ENCODE peak calls at places on chromosomes 5 and 9, in six cellular contexts. G is fibroblast of pulmonary artery, J is neural progenitor cell, C is tibial artery, S is astrocyte of the cerebellum, V is B cell. A is an unnamed sample.

GRCh38 chr9:28951945-28952344 is 1378.7 kb upstream of the C9orf72 start:
- DNase-seq in S (no peak), C (no peak), G (peak), V (no peak), J (no peak), A (no peak)

GRCh38 chr5:132222649-132223038 is 5.0 kb downstream of the P4HA2 start:
- DNase-seq in G (no peak), V (peak), J (no peak), S (no peak), C (no peak), A (no peak)

GRCh38 chr5:127878174-127878750 is 175.1 kb downstream of the CCDC192 start:
- DNase-seq in C (no peak), G (peak), J (peak), V (no peak), S (no peak), A (no peak)

GRCh38 chr9:119349548-119349947 is 19.7 kb downstream of the BRINP1 start:
- DNase-seq in C (no peak), G (no peak), S (no peak), V (no peak), J (peak), A (no peak)

GRCh38 chr5:36691993-36692392 is 85.6 kb downstream of the SLC1A3 start:
- DNase-seq in C (no peak), S (no peak), G (no peak), V (no peak), J (peak), A (no peak)

GRCh38 chr9:129968690-129969485 is 74.1 kb downstream of the FNBP1 start:
- DNase-seq in S (peak), V (no peak), C (no peak), J (no peak), G (peak), A (peak)

GRCh38 chr9:110081395-110081794 is 126.6 kb downstream of the C9orf152 start:
- DNase-seq in S (peak), C (no peak), J (no peak), V (no peak), G (peak), A (no peak)

GRCh38 chr9:35406183-35406959 is 83.5 kb upstream of the RUSC2 start:
- DNase-seq in S (no peak), C (no peak), J (peak), G (no peak), V (peak), A (no peak)

GRCh38 chr5:11863920-11864319 is 40.3 kb downstream of the CTNND2 start:
- DNase-seq in S (no peak), C (no peak), V (no peak), G (no peak), J (no peak), A (no peak)

GRCh38 chr9:135369401-135369800 is 110.2 kb upstream of the PPP1R26 start:
- DNase-seq in G (no peak), V (no peak), J (no peak), C (no peak), S (no peak), A (no peak)

GRCh38 chr9:91676042-91676441 is 252.4 kb upstream of the NFIL3 start:
- DNase-seq in S (no peak), G (no peak), C (no peak), J (no peak), V (no peak), A (no peak)

GRCh38 chr5:132176987-132177386 is 50.7 kb downstream of the P4HA2 start:
- DNase-seq in V (peak), G (peak), S (no peak), C (no peak), J (no peak), A (no peak)

GRCh38 chr9:4792572-4793411 is at the start of gene RCL1:
- DNase-seq in V (peak), G (peak), C (peak), S (peak), J (peak), A (no peak)

GRCh38 chr5:8410618-8411017 is 541.7 kb downstream of the MTRR start:
- DNase-seq in G (no peak), C (no peak), J (no peak), S (no peak), V (no peak), A (no peak)

GRCh38 chr5:154179846-154180710 is 10.5 kb upstream of the GALNT10 start:
- DNase-seq in S (peak), G (peak), J (peak), V (peak), C (no peak), A (no peak)

GRCh38 chr9:89878687-89879086 is 273.9 kb downstream of the GADD45G start:
- DNase-seq in C (peak), S (no peak), J (no peak), V (no peak), G (no peak), A (no peak)

GRCh38 chr5:143588933-143589662 is 185.6 kb upstream of the NR3C1 start:
- DNase-seq in G (no peak), S (no peak), V (no peak), J (no peak), C (no peak), A (no peak)

GRCh38 chr9:32344551-32345182 is 39.8 kb upstream of the ACO1 start:
- DNase-seq in J (peak), V (no peak), G (peak), C (no peak), S (no peak), A (no peak)

GRCh38 chr5:35464757-35465156 is 152.9 kb upstream of the SPEF2 start:
- DNase-seq in G (no peak), V (no peak), J (no peak), C (no peak), S (no peak), A (no peak)

GRCh38 chr5:119021333-119021732 is 33.0 kb upstream of the DTWD2 start:
- DNase-seq in G (no peak), C (no peak), S (no peak), V (no peak), J (no peak), A (no peak)

GRCh38 chr5:119019431-119020348 is 31.3 kb upstream of the DTWD2 start:
- DNase-seq in V (peak), C (no peak), G (no peak), S (no peak), J (no peak), A (no peak)

GRCh38 chr5:119022773-119023172 is 34.4 kb upstream of the DTWD2 start:
- DNase-seq in V (no peak), G (no peak), S (no peak), J (no peak), C (no peak), A (no peak)

GRCh38 chr5:119017999-119018398 is 29.7 kb upstream of the DTWD2 start:
- DNase-seq in S (no peak), J (no peak), V (no peak), C (no peak), G (no peak), A (no peak)

GRCh38 chr5:119022017-119022745 is 33.8 kb upstream of the DTWD2 start:
- DNase-seq in C (no peak), V (peak), J (peak), S (peak), G (peak), A (no peak)
- TF ChIP-seq CTCF in C (peak), V (peak), J (peak), S (peak), G (peak), A (peak)

GRCh38 chr5:124064956-124065355 is 553.0 kb downstream of the CSNK1G3 start:
- DNase-seq in C (no peak), S (no peak), G (no peak), V (no peak), J (no peak), A (peak)

GRCh38 chr5:124061663-124062062 is 549.7 kb downstream of the CSNK1G3 start:
- DNase-seq in V (no peak), J (no peak), C (no peak), S (peak), G (peak), A (no peak)

GRCh38 chr5:124060413-124061095 is 548.6 kb downstream of the CSNK1G3 start:
- DNase-seq in C (no peak), S (no peak), J (no peak), V (no peak), G (no peak), A (no peak)

GRCh38 chr5:124060010-124060409 is 548.0 kb downstream of the CSNK1G3 start:
- DNase-seq in C (no peak), S (no peak), G (no peak), V (no peak), J (no peak), A (no peak)

DNA sequence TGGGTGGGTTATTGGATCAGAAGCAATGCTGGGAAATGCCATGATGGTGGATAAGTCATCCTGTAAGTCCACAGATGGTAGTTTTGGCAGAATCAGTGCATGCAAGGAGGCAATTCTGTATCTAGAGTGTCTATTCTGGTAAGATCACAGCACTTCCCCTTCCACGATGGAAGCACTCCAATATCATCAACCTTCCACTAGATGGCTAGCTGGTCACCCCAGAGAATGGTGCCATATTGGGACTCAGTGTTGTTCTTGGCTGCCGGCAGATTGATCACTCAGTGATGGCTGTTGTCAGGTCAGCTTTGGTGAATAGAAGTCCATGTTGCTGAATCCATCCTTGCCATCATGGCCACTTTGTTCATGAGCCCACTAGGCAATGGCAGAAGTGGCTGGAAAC is 553.5 kb downstream of the CSNK1G3 start:
- DNase-seq in V (no peak), S (no peak), J (no peak), C (no peak), G (no peak), A (no peak)
- TF ChIP-seq CTCF in V (no peak), S (no peak), J (no peak), C (no peak), G (no peak), A (no peak)

DNA sequence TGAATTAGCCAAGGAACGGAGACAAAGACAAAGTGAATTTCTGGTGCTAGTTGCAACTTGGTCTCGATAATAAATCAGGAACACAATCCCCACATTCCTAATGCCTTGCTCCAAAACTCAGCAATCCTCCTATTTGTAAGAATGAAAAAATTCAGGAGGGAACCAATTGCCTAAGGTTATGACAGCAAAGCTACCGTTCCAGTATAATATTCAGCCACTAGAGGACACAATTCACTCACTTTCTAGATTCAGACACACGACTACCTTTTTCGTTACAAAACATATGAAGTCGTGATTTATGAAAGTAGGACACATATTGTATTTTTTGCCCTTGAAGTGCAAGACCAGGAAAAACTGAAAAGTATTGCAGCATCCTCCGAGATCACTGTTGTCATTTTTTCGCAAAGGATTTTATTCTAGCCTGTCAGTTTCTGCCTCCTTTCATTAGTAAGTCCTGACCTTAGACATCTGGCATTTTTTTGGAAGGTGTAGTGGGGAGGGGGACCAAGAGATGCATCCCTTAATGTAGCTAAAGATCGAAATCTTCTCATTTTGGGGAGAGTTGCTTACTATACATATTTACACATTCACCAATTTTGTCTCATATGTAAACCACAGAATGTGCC is 133.1 kb downstream of the DOCK8 start:
- DNase-seq in V (no peak), G (peak), S (peak), J (peak), C (no peak), A (no peak)
- TF ChIP-seq CTCF in V (no peak), G (peak), S (peak), J (peak), C (peak), A (peak)

DNA sequence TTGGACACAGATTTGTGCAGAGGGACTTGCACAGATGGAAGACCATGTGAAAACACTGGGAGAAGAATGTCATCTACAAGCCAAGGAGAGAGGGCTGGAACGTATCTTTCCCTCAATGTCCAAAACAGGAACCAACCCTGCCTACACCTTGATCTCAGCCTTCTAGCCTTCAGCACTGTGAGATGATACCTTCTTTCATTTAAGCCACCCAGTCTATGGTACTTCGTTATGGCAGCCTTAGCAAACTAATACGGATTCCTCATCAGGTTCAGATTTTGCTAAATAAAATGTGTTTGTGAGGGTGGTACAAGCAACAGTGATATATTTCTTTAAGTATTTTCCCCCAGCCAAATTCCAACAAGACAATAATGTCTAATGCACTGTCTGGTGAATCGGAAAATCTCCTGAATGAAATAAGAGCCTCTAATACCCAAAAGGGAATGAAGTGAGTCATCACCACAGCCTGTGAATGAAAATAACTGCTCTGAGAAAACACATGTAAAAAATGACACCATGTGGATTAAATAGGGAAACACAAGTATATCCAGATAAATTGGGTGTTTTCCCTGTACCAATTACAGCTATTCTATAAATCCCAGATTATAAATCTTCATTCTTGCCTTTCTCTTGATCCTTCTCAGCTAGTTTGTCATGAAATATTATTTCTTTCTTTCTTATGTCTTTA is 182.8 kb upstream of the TARS1 start:
- DNase-seq in C (no peak), J (no peak), G (peak), S (peak), V (no peak), A (peak)
- TF ChIP-seq CTCF in C (no peak), J (no peak), G (no peak), S (no peak), V (no peak), A (no peak)

GRCh38 chr5:150625831-150626746 is 14.4 kb upstream of the SYNPO start:
- DNase-seq in S (no peak), J (no peak), C (peak), G (no peak), V (peak), A (no peak)

GRCh38 chr5:150625164-150625535 is 15.3 kb upstream of the SYNPO start:
- DNase-seq in S (no peak), C (peak), V (peak), G (no peak), J (no peak), A (no peak)

GRCh38 chr5:150623878-150624216 is 16.6 kb upstream of the SYNPO start:
- DNase-seq in V (no peak), S (no peak), G (no peak), J (no peak), C (no peak), A (no peak)

GRCh38 chr5:150623152-150623877 is 17.1 kb upstream of the SYNPO start:
- DNase-seq in V (peak), J (no peak), C (no peak), G (no peak), S (no peak), A (no peak)

DNA sequence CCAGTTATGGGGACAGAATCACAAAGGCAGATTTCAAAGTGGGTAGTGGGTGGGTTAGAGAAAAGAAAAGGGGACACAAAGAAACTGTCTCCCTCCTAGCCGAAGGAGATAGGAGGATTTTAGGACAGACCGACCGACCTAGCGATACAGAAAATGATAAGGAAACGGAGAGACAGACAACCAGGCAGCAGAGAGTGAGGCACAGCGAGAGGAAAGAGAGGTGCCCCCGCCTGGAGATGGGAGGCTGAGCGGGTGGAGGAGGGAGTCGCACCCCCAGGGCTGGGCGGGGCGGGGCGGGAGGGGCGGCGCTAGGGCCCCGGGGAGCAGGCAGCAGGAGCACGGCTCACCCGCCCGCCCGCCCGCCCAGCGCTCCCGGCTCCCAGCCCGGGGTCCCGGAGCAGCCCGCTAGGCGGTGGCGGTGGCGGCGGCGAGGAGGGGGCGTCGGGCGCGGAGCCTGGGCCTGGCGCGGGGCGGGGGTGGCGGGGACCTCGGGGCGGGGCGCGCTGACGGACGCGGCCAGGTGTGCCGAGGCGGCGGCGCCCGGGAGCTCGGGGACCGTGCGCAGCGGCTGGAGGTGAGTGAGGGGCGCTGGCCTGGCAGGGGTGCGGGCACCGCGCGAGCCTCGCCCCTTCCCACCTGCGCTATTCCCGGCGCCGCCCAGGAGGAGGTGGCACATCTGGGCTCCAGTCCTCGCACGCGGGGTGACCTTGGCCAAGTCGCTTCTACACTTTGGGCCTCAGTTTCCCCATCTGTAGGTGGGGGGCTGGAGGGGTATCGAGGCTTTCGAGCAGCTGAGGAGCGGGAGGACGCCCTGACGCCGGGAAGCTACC is 15.9 kb upstream of the SYNPO start:
- DNase-seq in G (no peak), C (peak), J (peak), V (peak), S (no peak), A (no peak)
- TF ChIP-seq CTCF in G (no peak), C (peak), J (no peak), V (no peak), S (no peak), A (no peak)

GRCh38 chr9:18393340-18394130 is 80.4 kb upstream of the ADAMTSL1 start:
- DNase-seq in S (peak), C (no peak), G (peak), V (no peak), J (no peak), A (peak)

GRCh38 chr9:18394847-18395355 is 79.1 kb upstream of the ADAMTSL1 start:
- DNase-seq in V (no peak), C (no peak), S (no peak), G (no peak), J (no peak), A (no peak)

GRCh38 chr9:18390393-18390792 is 83.6 kb upstream of the ADAMTSL1 start:
- DNase-seq in V (no peak), S (peak), J (peak), C (no peak), G (peak), A (no peak)

GRCh38 chr9:18397076-18397475 is 76.9 kb upstream of the ADAMTSL1 start:
- DNase-seq in J (no peak), S (no peak), V (no peak), C (no peak), G (no peak), A (no peak)

DNA sequence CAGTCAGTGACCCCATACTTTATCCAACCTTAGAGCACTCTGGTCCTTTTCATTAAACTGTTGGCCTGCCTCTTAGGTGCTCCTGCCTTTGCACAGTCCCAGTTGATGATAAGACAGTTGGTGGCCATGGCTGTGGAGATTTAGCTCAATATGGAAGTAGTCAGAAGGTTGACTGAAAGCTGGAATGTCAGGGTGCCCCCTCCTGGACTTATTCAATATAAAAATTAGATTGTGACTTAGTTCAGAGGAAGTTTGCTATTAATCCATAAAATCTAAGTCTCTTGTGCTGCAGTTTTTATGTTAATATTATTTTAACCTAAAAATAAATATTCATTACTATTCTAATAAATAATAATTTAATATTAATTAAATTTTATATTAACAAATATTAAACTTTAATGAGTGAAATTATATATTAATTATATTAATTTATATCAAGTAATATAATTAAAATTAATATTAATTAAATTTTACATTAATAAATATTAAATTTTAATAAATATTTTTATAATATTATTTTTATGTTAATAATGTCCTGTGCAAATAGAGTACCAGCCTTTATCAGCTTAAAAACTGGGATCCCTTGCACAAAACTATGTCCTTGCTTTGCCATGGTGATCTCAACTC is 77.7 kb upstream of the ADAMTSL1 start:
- DNase-seq in J (peak), C (no peak), S (no peak), V (no peak), G (peak), A (no peak)
- TF ChIP-seq CTCF in J (peak), C (no peak), S (peak), V (no peak), G (peak), A (peak)

DNA sequence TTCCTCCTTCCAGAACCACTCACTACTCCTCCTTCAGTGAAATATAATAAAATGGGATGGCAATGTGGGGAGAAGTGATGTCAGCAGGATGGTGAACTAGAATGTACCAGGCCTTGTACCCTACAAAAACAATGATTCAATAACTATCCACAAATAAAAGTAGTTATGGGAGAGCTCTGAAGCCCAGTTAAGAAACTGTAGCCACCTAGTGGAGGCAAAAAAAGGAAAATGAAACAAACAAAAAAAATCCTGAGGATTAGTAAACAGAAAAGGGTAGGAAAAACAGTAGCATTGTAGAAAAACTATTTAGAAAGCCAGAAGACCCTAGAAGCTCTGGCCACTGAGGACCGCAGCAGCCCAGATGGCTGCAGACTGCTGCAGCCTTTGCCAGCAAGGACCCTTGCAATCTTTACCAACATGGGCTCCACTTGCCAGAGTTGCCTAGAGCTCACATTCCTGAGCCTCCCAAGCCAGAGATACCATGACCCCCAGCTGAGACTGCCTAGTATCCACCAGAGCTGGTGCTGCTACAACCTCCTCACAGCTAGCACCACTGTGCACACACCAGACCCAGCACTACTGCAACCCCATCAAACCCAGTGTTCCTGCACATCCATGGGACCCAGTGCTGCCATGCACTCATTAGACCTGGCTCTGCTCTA is 259.7 kb upstream of the MSX2 start:
- DNase-seq in V (no peak), S (no peak), G (no peak), J (no peak), C (no peak), A (no peak)
- TF ChIP-seq CTCF in V (no peak), S (peak), G (peak), J (peak), C (no peak), A (peak)

A was measured in epithelial cell of proximal tubule.